ENCODE peak calls at places on chromosomes 11 and 22, in seven cellular contexts. A is HCT116, X is lower lobe of right lung, G is psoas muscle, B is K562, K is IMR-90, T is OCI-LY7. H is an unnamed sample.

GRCh38 chr11:45142241-45142885 is 4.1 kb upstream of the PRDM11 start:
- DNase-seq in A (no peak), X (no peak), G (no peak), B (no peak), K (peak), T (no peak), H (no peak)

GRCh38 chr11:2555376-2555775 is 110.6 kb downstream of the KCNQ1 start:
- DNase-seq in A (no peak), X (peak), G (peak), B (no peak), K (no peak), T (no peak), H (peak)

GRCh38 chr22:36563001-36563400 is 34.0 kb upstream of the EIF3D start:
- DNase-seq in A (no peak), X (no peak), G (no peak), B (no peak), K (no peak), T (no peak), H (no peak)

GRCh38 chr11:71221201-71221600 is 31.2 kb downstream of the SHANK2 start:
- DNase-seq in A (no peak), X (peak), G (no peak), B (no peak), K (no peak), T (no peak), H (peak)

GRCh38 chr22:49402169-49402568 is 425.5 kb downstream of the BRD1 start:
- DNase-seq in A (no peak), X (peak), G (no peak), B (no peak), K (no peak), T (no peak), H (no peak)

GRCh38 chr11:19903620-19904069 is 191.0 kb downstream of the NAV2 start:
- DNase-seq in A (peak), X (peak), G (peak), B (peak), K (peak), T (peak), H (no peak)

GRCh38 chr11:117218133-117218915 is 13.5 kb downstream of the PCSK7 start:
- DNase-seq in A (no peak), X (peak), G (no peak), B (no peak), K (peak), T (no peak), H (no peak)

GRCh38 chr11:122007611-122008071 is 108.4 kb downstream of the BLID start:
- DNase-seq in A (no peak), X (no peak), G (peak), B (no peak), K (peak), T (no peak), H (no peak)

GRCh38 chr11:101442171-101442570 is 141.6 kb downstream of the TRPC6 start:
- DNase-seq in A (no peak), X (no peak), G (no peak), B (no peak), K (peak), T (no peak), H (no peak)

GRCh38 chr11:62544521-62545436 is 1.8 kb downstream of the AHNAK start:
- DNase-seq in A (no peak), X (no peak), G (peak), B (peak), K (no peak), T (no peak), H (no peak)

GRCh38 chr11:126561327-126561893 is 205.9 kb downstream of the ST3GAL4 start:
- DNase-seq in A (no peak), X (no peak), G (no peak), B (peak), K (peak), T (peak), H (peak)

GRCh38 chr11:83042966-83043711 is 28.6 kb downstream of the RAB30 start:
- DNase-seq in A (no peak), X (no peak), G (no peak), B (no peak), K (no peak), T (no peak), H (no peak)

GRCh38 chr11:119376197-119376847 is 5.2 kb downstream of the USP2 start:
- DNase-seq in A (no peak), X (peak), G (peak), B (no peak), K (peak), T (peak), H (peak)

GRCh38 chr22:39706406-39707150 is 136.0 kb downstream of the CACNA1I start:
- DNase-seq in A (no peak), X (no peak), G (no peak), B (peak), K (no peak), T (no peak), H (no peak)

GRCh38 chr22:36658900-36659299 is 44.7 kb downstream of the CACNG2 start:
- DNase-seq in A (no peak), X (no peak), G (no peak), B (no peak), K (no peak), T (no peak), H (no peak)

GRCh38 chr11:131465746-131466145 is 95.3 kb downstream of the NTM start:
- DNase-seq in A (no peak), X (no peak), G (no peak), B (peak), K (no peak), T (no peak), H (no peak)

GRCh38 chr11:70272009-70272408 is 1.5 kb downstream of the PPFIA1 start:
- DNase-seq in A (no peak), X (no peak), G (no peak), B (no peak), K (no peak), T (no peak), H (no peak)

GRCh38 chr22:22661275-22661674 is 16.9 kb downstream of the GGTLC2 start:
- DNase-seq in A (no peak), X (no peak), G (no peak), B (no peak), K (no peak), T (no peak), H (no peak)

GRCh38 chr22:36659762-36660509 is 43.6 kb downstream of the CACNG2 start:
- DNase-seq in A (peak), X (peak), G (peak), B (peak), K (peak), T (no peak), H (peak)

GRCh38 chr11:5690736-5691135 is 1.1 kb downstream of the TRIM22 start:
- DNase-seq in A (no peak), X (no peak), G (no peak), B (peak), K (peak), T (peak), H (no peak)

GRCh38 chr11:120660024-120660565 is 148.5 kb downstream of the GRIK4 start:
- DNase-seq in A (peak), X (no peak), G (no peak), B (peak), K (peak), T (peak), H (no peak)

GRCh38 chr11:108609681-108610080 is 16.1 kb upstream of the EXPH5 start:
- DNase-seq in A (no peak), X (no peak), G (no peak), B (no peak), K (peak), T (no peak), H (no peak)

GRCh38 chr11:77580712-77581337 is 8.9 kb upstream of the AQP11 start:
- DNase-seq in A (no peak), X (no peak), G (no peak), B (no peak), K (peak), T (peak), H (no peak)

GRCh38 chr11:102111011-102111786 is 952 bp downstream of the YAP1 start:
- DNase-seq in A (no peak), X (peak), G (peak), B (no peak), K (peak), T (no peak), H (peak)

GRCh38 chr22:47445212-47445611 is 682.8 kb downstream of the TBC1D22A start:
- DNase-seq in A (no peak), X (no peak), G (no peak), B (no peak), K (no peak), T (no peak), H (no peak)

GRCh38 chr11:123624974-123625373 is 29.4 kb downstream of the SCN3B start:
- DNase-seq in A (no peak), X (no peak), G (no peak), B (no peak), K (peak), T (no peak), H (no peak)

GRCh38 chr11:66100272-66101037 is 30.4 kb downstream of the PACS1 start:
- DNase-seq in A (no peak), X (peak), G (peak), B (no peak), K (no peak), T (peak), H (peak)

GRCh38 chr11:65478411-65479183 is 20.2 kb upstream of the MALAT1 start:
- DNase-seq in A (no peak), X (peak), G (peak), B (peak), K (peak), T (no peak), H (peak)

GRCh38 chr11:107653077-107653476 is 58.8 kb downstream of the SLN start:
- DNase-seq in A (no peak), X (no peak), G (no peak), B (no peak), K (no peak), T (no peak), H (no peak)

GRCh38 chr22:27240298-27240885 is 561.2 kb downstream of the MN1 start:
- DNase-seq in A (no peak), X (no peak), G (no peak), B (no peak), K (peak), T (no peak), H (no peak)

GRCh38 chr22:42745118-42745517 is 24.4 kb upstream of the A4GALT start:
- DNase-seq in A (no peak), X (no peak), G (no peak), B (no peak), K (peak), T (no peak), H (no peak)

GRCh38 chr22:24169439-24170058 is 11.7 kb upstream of the SUSD2 start:
- DNase-seq in A (no peak), X (no peak), G (no peak), B (no peak), K (no peak), T (no peak), H (no peak)

GRCh38 chr11:79663012-79663411 is 222.2 kb upstream of the TENM4 start:
- DNase-seq in A (no peak), X (no peak), G (no peak), B (no peak), K (no peak), T (no peak), H (no peak)

GRCh38 chr22:48423481-48423901 is 1404.2 kb downstream of the BRD1 start:
- DNase-seq in A (no peak), X (no peak), G (no peak), B (no peak), K (no peak), T (no peak), H (no peak)

GRCh38 chr11:119699227-119699626 is 29.8 kb downstream of the NECTIN1 start:
- DNase-seq in A (no peak), X (peak), G (peak), B (no peak), K (no peak), T (no peak), H (peak)

GRCh38 chr22:27580311-27580897 is 221.2 kb downstream of the MN1 start:
- DNase-seq in A (no peak), X (no peak), G (no peak), B (no peak), K (no peak), T (no peak), H (no peak)

GRCh38 chr11:61683116-61683515 is 2.9 kb downstream of the DAGLA start:
- DNase-seq in A (no peak), X (no peak), G (no peak), B (no peak), K (no peak), T (no peak), H (no peak)

DNA sequence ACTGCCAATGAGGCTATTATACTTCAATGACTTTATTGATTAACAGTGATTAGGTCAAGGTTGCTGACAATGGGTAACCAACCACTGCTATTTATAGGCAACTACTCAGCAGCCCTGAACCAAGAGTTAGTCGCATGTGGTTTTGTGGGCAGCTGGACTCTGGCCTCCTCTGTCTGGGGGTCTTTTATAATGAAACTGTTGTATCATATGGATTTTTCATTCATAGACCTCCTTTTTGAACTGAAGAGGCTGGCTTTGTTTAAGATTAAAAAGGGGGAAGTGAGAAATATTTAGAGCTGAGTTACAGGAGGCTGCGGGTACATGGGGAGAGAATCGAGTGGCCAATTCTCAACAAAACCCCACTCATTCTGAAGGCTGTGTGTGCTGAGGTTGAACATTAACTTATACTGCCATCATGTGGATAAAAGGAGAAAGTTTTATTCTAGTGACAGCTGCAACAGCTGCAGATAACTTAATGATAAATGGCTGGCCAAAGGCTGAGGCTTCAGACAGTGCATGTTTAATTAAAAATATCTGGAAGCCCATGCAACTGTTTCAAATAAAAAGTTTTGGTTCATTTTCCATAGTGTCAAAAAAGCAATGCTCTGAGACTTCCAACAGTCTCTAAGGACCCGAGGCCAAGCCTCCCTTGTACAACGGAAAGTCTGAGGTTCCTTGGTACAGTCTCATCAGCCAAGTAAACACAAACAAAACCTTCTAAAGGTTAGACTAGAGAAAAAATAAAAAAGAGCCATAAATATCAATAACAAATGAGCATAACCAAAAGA is 682.6 kb downstream of the KCNA4 start:
- DNase-seq in A (peak), X (no peak), G (no peak), B (no peak), K (peak), T (peak), H (no peak)
- TF ChIP-seq CTCF in A (peak), X (peak), G (peak), B (peak), K (peak), T (peak), H (peak)

GRCh38 chr11:86799680-86800075 is 664 bp upstream of the PRSS23 start:
- DNase-seq in A (no peak), X (no peak), G (no peak), B (no peak), K (no peak), T (no peak), H (no peak)
- TF ChIP-seq CTCF in A (peak), X (no peak), G (no peak), B (no peak), K (peak), T (no peak), H (no peak)

DNA sequence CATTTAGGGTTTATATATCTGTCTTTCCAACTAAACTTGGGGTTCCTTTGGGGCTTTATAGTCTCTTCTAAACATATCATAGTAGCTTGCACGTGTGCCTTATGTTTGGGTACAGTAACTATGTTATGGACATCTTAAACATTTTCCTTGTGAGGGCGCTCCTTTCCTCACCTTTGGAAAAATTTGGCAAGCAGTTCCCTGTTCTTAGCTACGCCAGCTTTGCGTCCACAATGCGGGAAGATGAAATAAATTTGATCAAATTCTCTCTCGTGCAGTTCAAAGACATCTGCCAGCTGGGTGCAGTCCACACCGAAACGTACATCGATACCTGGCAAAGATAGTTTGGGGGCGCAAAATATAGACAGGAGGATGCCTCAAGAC is 590 bp downstream of the FDXACB1 start:
- DNase-seq in A (peak), X (no peak), G (no peak), B (no peak), K (peak), T (no peak), H (no peak)
- TF ChIP-seq CTCF in A (no peak), X (no peak), G (no peak), B (peak), K (no peak), T (no peak), H (no peak)

GRCh38 chr11:63938481-63939350 is at the start of gene NAA40:
- DNase-seq in A (peak), X (peak), G (peak), B (peak), K (peak), T (peak), H (peak)
- TF ChIP-seq CTCF in A (no peak), X (no peak), G (no peak), B (peak), K (peak), T (no peak), H (no peak)

DNA sequence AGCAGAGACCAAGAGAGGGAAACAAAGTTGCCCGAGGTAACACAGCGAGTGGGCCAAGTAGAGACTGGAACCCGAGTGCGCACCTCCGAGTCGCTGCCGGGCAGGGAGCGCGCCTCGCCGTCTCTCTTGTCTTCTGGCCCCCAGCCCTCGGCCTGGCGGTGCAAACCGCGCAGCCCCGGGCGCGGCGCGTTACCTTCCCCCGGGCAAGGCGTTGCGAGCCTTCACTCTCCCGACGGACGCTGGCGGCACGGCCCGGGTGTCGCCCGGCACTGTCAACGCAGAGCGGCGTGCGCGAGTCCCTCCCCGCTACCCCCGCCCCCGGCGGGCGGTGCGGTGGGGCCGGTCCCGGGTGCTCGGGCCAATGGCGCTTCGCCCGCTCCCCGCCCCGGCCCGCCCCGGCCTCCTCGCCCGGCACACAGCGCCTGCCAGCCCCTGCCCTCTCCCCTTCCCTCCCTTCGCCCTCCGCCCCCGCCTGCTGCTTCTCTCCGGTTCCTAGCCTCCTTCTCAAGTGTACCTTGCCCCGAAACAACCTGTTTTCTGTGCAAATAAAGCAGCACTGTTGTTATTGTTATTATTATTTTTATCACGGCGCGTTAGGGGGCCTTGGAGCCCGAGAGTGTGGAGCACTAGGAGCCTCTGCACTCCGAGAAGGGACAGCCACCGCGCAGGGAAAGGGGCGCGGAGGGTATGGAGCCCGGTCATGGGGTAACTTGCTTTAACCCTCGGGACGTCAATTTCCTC is at the start of gene SYTL2:
- DNase-seq in A (no peak), X (peak), G (peak), B (peak), K (peak), T (peak), H (peak)
- TF ChIP-seq CTCF in A (no peak), X (peak), G (peak), B (no peak), K (peak), T (no peak), H (no peak)

DNA sequence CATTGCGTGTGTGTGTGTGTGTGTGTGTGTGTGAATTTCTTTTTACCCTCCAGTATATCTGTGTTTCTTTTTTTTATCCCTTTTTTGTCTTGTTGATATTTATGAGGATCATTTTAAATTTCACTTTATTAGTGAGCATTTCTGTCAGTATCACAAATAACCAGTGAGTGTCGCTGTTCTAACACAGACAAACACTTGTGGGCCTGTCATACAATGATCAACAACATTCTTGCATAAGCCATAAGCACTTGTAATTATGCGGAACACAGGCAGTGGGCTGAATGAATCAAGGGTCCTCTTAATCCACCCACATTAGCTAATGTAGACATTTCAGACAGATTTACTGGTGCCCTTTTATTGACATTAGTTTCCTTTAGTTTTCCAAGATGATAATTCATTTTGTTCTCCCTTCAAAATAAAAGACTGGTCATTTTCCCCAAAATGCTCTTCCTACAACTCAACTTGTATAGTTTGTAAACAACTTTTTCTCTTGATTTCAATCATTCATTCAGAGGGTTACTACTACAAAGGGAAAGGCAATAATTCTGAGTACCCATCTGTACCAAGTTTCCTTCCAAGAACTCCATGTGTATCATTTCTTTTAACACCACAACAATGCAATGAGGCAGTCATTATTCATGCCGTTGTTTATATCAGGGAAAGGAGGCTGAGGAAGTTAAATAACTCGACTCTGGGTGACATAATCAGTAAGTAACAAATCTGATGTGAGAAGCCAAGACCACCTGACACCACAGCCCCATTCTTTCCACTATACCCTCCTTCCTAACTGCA is 34.6 kb upstream of the ANO3 start:
- DNase-seq in A (peak), X (no peak), G (no peak), B (peak), K (peak), T (peak), H (no peak)
- TF ChIP-seq CTCF in A (peak), X (peak), G (peak), B (peak), K (peak), T (peak), H (peak)

H was measured in left lung.